ENCODE peak calls at places on chromosomes 12 and 14, in seven cellular contexts. E, R, Z, H, S, B and C are unnamed samples.

GRCh38 chr12:113461666-113462065 is 10.0 kb downstream of the LHX5 start:
- DNase-seq in E (peak; percentile 23), R (peak; percentile 20), Z (no peak), H (no peak), S (peak; percentile 26), B (no peak), C (no peak)

GRCh38 chr12:2772370-2772769 is 22.4 kb upstream of the FKBP4 start:
- DNase-seq in E (no peak), R (no peak), Z (no peak), H (no peak), S (no peak), B (no peak), C (no peak)

GRCh38 chr14:104678346-104678745 is 11.1 kb upstream of the INF2 start:
- DNase-seq in E (no peak), R (no peak), Z (no peak), H (no peak), S (no peak), B (peak; percentile 41), C (peak; percentile 47)

GRCh38 chr12:115079760-115080159 is 395.8 kb upstream of the TBX3 start:
- DNase-seq in E (no peak), R (no peak), Z (no peak), H (no peak), S (no peak), B (no peak), C (no peak)

GRCh38 chr12:121711925-121712461 is 559 bp upstream of the TMEM120B start:
- DNase-seq in E (peak; percentile 30), R (no peak), Z (peak; percentile 62), H (peak; percentile 67), S (peak; percentile 25), B (no peak), C (peak; percentile 47)

GRCh38 chr12:86600664-86601231 is 344.6 kb upstream of the MGAT4C start:
- DNase-seq in E (no peak), R (no peak), Z (no peak), H (no peak), S (no peak), B (no peak), C (no peak)

GRCh38 chr14:88550078-88550477 is 4.7 kb downstream of the PTPN21 start:
- DNase-seq in E (no peak), R (no peak), Z (no peak), H (no peak), S (no peak), B (no peak), C (no peak)

GRCh38 chr12:4824415-4824814 is 85.3 kb upstream of the KCNA1 start:
- DNase-seq in E (peak; percentile 93), R (no peak), Z (no peak), H (no peak), S (peak; percentile 83), B (no peak), C (no peak)

GRCh38 chr12:6301721-6302120 is 8.8 kb upstream of the PLEKHG6 start:
- DNase-seq in E (no peak), R (no peak), Z (no peak), H (no peak), S (no peak), B (no peak), C (no peak)

GRCh38 chr14:106686533-106686932 is 1160.2 kb downstream of the TMEM121 start:
- DNase-seq in E (no peak), R (no peak), Z (no peak), H (no peak), S (no peak), B (no peak), C (no peak)

GRCh38 chr14:106679776-106680175 is 1153.4 kb downstream of the TMEM121 start:
- DNase-seq in E (no peak), R (no peak), Z (no peak), H (no peak), S (no peak), B (no peak), C (no peak)

DNA sequence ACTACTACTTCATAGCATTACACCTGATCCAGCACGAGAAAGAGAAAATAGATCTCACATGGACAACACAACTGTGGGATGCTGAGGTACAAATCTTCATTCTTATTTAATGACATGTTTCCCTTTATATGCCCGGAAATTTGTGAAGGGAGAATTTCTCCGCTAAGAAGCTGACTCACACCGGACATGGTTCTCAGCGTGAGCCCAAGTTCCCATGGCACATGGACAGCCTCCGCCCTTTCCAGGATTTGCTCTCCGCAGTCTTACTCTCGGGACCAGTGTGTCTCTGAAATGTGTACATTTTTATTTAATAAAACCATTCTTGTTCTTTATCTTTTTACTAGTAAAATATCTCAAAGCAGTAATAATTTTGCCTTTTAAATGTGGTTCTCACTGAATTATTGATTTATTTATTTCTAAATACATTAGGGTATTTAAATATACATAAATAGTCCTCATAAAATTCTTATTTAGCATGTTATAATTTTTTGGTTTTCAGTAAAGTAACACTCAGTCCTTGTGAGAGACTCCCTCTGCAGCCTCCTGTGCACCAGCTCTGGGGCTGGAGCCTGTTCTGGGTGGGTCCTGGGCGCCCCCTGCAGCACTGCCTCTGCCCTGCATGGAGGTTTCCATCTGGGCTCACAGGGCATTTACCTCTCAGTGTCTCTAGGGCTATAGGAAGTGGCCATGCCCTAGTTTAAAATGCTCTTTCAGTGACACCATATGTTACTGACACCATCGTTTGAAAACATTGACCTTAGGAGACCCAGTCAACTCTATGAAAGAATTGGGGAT is 1155.0 kb downstream of the TMEM121 start:
- DNase-seq in E (no peak), R (no peak), Z (no peak), H (no peak), S (no peak), B (no peak), C (no peak)
- TF ChIP-seq CTCF in E (no peak), R (no peak), Z (no peak), H (no peak), S (no peak), B (no peak), C (no peak)

GRCh38 chr12:14934511-14934910 is 3.8 kb downstream of the ERP27 start:
- DNase-seq in E (no peak), R (no peak), Z (no peak), H (no peak), S (no peak), B (no peak), C (no peak)

GRCh38 chr12:14937014-14937413 is 1.3 kb downstream of the ERP27 start:
- DNase-seq in E (no peak), R (no peak), Z (no peak), H (no peak), S (no peak), B (no peak), C (no peak)

GRCh38 chr12:14935031-14935430 is 3.3 kb downstream of the ERP27 start:
- DNase-seq in E (no peak), R (no peak), Z (no peak), H (no peak), S (no peak), B (no peak), C (no peak)

GRCh38 chr12:14937689-14938088 is 648 bp downstream of the ERP27 start:
- DNase-seq in E (no peak), R (no peak), Z (no peak), H (no peak), S (no peak), B (no peak), C (no peak)

DNA sequence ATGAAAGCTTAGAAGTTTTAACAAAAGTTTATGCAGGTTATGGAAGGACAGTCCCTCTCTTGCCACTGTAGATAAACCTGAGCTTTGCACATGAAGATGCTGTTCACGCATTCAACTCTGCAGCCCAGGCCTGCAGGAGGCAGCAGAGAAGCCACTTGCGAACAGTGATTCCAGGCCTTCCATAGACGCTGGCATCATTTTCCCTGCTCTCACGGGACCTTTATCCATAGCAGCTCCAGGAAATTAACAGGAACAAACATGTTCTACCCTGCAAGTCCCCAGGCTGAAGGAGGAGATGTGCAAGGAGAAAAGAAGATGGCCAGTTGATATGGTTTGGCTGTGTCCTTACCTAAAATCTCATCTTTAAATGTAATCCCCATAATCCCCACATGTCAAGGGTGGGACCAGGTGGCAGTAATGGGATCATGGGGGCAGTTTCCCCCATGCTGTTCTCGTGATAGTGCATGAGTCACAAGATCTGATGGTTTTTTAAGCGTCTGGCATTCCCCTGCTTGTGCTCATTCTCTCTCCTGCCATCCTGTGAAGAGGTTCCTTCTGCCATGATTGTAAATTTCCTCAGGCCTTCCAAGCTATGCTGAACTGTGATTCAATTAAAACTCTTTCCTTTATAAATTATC is 2.0 kb downstream of the ERP27 start:
- DNase-seq in E (peak; percentile 10), R (no peak), Z (no peak), H (no peak), S (no peak), B (no peak), C (no peak)
- TF ChIP-seq CTCF in E (peak; percentile 35), R (no peak), Z (peak; percentile 16), H (no peak), S (peak; percentile 26), B (peak; percentile 32), C (no peak)

GRCh38 chr12:19800884-19801283 is 361.6 kb downstream of the AEBP2 start:
- DNase-seq in E (peak; percentile 33), R (no peak), Z (no peak), H (no peak), S (no peak), B (no peak), C (no peak)

GRCh38 chr12:19808371-19808770 is 369.1 kb downstream of the AEBP2 start:
- DNase-seq in E (no peak), R (no peak), Z (no peak), H (no peak), S (no peak), B (no peak), C (no peak)

GRCh38 chr12:19801941-19802340 is 362.6 kb downstream of the AEBP2 start:
- DNase-seq in E (no peak), R (no peak), Z (no peak), H (no peak), S (no peak), B (no peak), C (no peak)

GRCh38 chr12:19802915-19803314 is 363.6 kb downstream of the AEBP2 start:
- DNase-seq in E (no peak), R (no peak), Z (no peak), H (no peak), S (no peak), B (no peak), C (no peak)

DNA sequence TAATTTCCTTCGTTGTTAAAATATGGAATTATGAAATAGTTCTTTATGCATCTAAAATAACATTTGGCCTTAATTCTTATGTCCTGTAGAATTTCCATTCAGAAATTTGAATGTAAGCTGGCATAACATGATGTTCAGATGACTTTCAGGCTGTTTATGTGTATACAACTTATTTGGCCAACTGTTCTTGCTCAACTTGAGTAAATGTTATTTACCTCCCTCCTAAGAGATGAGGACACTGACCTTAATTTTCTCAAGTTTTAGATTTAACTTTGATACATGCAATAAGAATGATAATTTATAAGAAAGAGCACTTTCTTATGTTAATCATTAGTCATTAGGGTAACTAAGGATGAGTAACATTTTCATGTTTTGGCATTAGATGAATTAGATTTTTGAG is 365.4 kb downstream of the AEBP2 start:
- DNase-seq in E (no peak), R (no peak), Z (no peak), H (no peak), S (no peak), B (no peak), C (no peak)
- TF ChIP-seq CTCF in E (no peak), R (no peak), Z (no peak), H (no peak), S (no peak), B (no peak), C (no peak)

GRCh38 chr14:21846227-21846885 is 172.7 kb upstream of the OR4E1 start:
- DNase-seq in E (peak; percentile 7), R (no peak), Z (no peak), H (no peak), S (no peak), B (peak; percentile 49), C (peak; percentile 69)

DNA sequence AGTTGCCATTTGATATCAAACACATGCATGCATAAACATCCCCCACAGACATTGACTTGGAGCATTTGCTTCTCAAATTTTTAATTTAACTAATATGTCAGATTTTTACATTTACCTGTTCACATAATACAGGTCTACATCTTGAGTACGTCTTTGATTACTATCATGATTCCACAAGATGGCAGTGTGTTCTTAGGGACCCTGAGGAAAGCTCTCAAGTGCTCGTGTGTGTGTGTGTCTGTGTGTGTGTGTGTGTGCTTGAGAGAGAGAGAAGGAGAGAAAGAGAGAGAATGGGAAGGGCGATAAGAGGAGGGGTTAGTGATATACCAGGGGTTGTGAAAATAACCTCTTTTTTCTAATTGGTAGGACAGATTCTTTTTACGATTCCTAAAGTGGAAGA is 167.1 kb upstream of the OR4E1 start:
- DNase-seq in E (no peak), R (no peak), Z (no peak), H (no peak), S (no peak), B (no peak), C (no peak)
- TF ChIP-seq CTCF in E (no peak), R (no peak), Z (no peak), H (no peak), S (no peak), B (no peak), C (no peak)